ENCODE peak calls at places on chromosomes 5 and 9, in ten cellular contexts. One of them, this sample, is unnamed.

GRCh38 chr9:137156567-137157375 is 13.1 kb downstream of the LRRC26 start:
- DNase-seq in A549: peak
- DNase-seq in mesothelial cell of epicardium: no peak
- DNase-seq in foreskin fibroblast: peak
- DNase-seq in neural crest cell: no peak
- DNase-seq in endothelial cell: peak
- DNase-seq in WTC11: peak
- DNase-seq in right atrium auricular region: no peak
- DNase-seq in SK-N-SH: peak
- DNase-seq in BJ: no peak
- DNase-seq in this sample: no peak

GRCh38 chr5:76104027-76104426 is 20.8 kb downstream of the SV2C start:
- DNase-seq in endothelial cell: peak
- DNase-seq in WTC11: peak
- DNase-seq in right atrium auricular region: no peak
- DNase-seq in A549: no peak
- DNase-seq in SK-N-SH: no peak
- DNase-seq in mesothelial cell of epicardium: no peak
- DNase-seq in BJ: no peak
- DNase-seq in neural crest cell: peak
- DNase-seq in foreskin fibroblast: peak
- DNase-seq in this sample: peak

GRCh38 chr5:67648201-67648671 is 451.6 kb upstream of the CD180 start:
- DNase-seq in endothelial cell: no peak
- DNase-seq in mesothelial cell of epicardium: no peak
- DNase-seq in foreskin fibroblast: peak
- DNase-seq in BJ: peak
- DNase-seq in right atrium auricular region: peak
- DNase-seq in SK-N-SH: no peak
- DNase-seq in A549: no peak
- DNase-seq in WTC11: no peak
- DNase-seq in neural crest cell: no peak
- DNase-seq in this sample: no peak

GRCh38 chr5:107687404-107687803 is 16.7 kb upstream of the EFNA5 start:
- DNase-seq in A549: no peak
- DNase-seq in WTC11: no peak
- DNase-seq in mesothelial cell of epicardium: no peak
- DNase-seq in foreskin fibroblast: no peak
- DNase-seq in right atrium auricular region: no peak
- DNase-seq in endothelial cell: no peak
- DNase-seq in SK-N-SH: no peak
- DNase-seq in BJ: no peak
- DNase-seq in neural crest cell: no peak
- DNase-seq in this sample: no peak

GRCh38 chr5:7897014-7897600 is 28.2 kb downstream of the MTRR start:
- DNase-seq in A549: peak
- DNase-seq in WTC11: peak
- DNase-seq in neural crest cell: peak
- DNase-seq in right atrium auricular region: no peak
- DNase-seq in endothelial cell: peak
- DNase-seq in BJ: no peak
- DNase-seq in SK-N-SH: peak
- DNase-seq in foreskin fibroblast: peak
- DNase-seq in mesothelial cell of epicardium: no peak
- DNase-seq in this sample: no peak

GRCh38 chr5:31033295-31033694 is 160.2 kb upstream of the CDH6 start:
- DNase-seq in foreskin fibroblast: no peak
- DNase-seq in right atrium auricular region: no peak
- DNase-seq in endothelial cell: no peak
- DNase-seq in mesothelial cell of epicardium: no peak
- DNase-seq in BJ: no peak
- DNase-seq in SK-N-SH: no peak
- DNase-seq in neural crest cell: no peak
- DNase-seq in WTC11: no peak
- DNase-seq in A549: no peak
- DNase-seq in this sample: no peak

GRCh38 chr9:136526625-136527066 is 19.2 kb downstream of the NOTCH1 start:
- DNase-seq in A549: no peak
- DNase-seq in endothelial cell: no peak
- DNase-seq in foreskin fibroblast: no peak
- DNase-seq in SK-N-SH: no peak
- DNase-seq in neural crest cell: no peak
- DNase-seq in BJ: no peak
- DNase-seq in WTC11: no peak
- DNase-seq in mesothelial cell of epicardium: no peak
- DNase-seq in right atrium auricular region: no peak
- DNase-seq in this sample: no peak

GRCh38 chr9:137470785-137471184 is 11.7 kb upstream of the NSMF start:
- DNase-seq in SK-N-SH: no peak
- DNase-seq in endothelial cell: no peak
- DNase-seq in neural crest cell: no peak
- DNase-seq in mesothelial cell of epicardium: no peak
- DNase-seq in BJ: no peak
- DNase-seq in WTC11: no peak
- DNase-seq in A549: no peak
- DNase-seq in foreskin fibroblast: no peak
- DNase-seq in right atrium auricular region: no peak
- DNase-seq in this sample: no peak

GRCh38 chr5:151002681-151003502 is 17.5 kb upstream of the GPX3 start:
- DNase-seq in BJ: no peak
- DNase-seq in endothelial cell: no peak
- DNase-seq in WTC11: no peak
- DNase-seq in mesothelial cell of epicardium: no peak
- DNase-seq in right atrium auricular region: peak
- DNase-seq in SK-N-SH: no peak
- DNase-seq in neural crest cell: no peak
- DNase-seq in foreskin fibroblast: no peak
- DNase-seq in A549: no peak
- DNase-seq in this sample: no peak

GRCh38 chr5:9869616-9870288 is 239.6 kb upstream of the TAS2R1 start:
- DNase-seq in mesothelial cell of epicardium: no peak
- DNase-seq in endothelial cell: no peak
- DNase-seq in foreskin fibroblast: peak
- DNase-seq in right atrium auricular region: no peak
- DNase-seq in SK-N-SH: no peak
- DNase-seq in A549: no peak
- DNase-seq in WTC11: no peak
- DNase-seq in neural crest cell: no peak
- DNase-seq in BJ: peak
- DNase-seq in this sample: no peak

GRCh38 chr9:22423566-22423965 is 23.1 kb upstream of the DMRTA1 start:
- DNase-seq in neural crest cell: no peak
- DNase-seq in mesothelial cell of epicardium: no peak
- DNase-seq in BJ: no peak
- DNase-seq in foreskin fibroblast: no peak
- DNase-seq in right atrium auricular region: no peak
- DNase-seq in endothelial cell: no peak
- DNase-seq in A549: no peak
- DNase-seq in WTC11: no peak
- DNase-seq in SK-N-SH: no peak
- DNase-seq in this sample: no peak

GRCh38 chr5:180238631-180239030 is 29.6 kb upstream of the RASGEF1C start:
- DNase-seq in neural crest cell: no peak
- DNase-seq in right atrium auricular region: no peak
- DNase-seq in BJ: no peak
- DNase-seq in WTC11: no peak
- DNase-seq in endothelial cell: no peak
- DNase-seq in SK-N-SH: no peak
- DNase-seq in A549: no peak
- DNase-seq in foreskin fibroblast: no peak
- DNase-seq in mesothelial cell of epicardium: no peak
- DNase-seq in this sample: no peak

GRCh38 chr9:109166771-109167601 is at the start of gene FRRS1L:
- DNase-seq in BJ: no peak
- DNase-seq in foreskin fibroblast: peak
- DNase-seq in WTC11: peak
- DNase-seq in right atrium auricular region: no peak
- DNase-seq in neural crest cell: peak
- DNase-seq in mesothelial cell of epicardium: peak
- DNase-seq in endothelial cell: peak
- DNase-seq in SK-N-SH: peak
- DNase-seq in A549: no peak
- DNase-seq in this sample: peak

GRCh38 chr9:93308676-93309075 is 124.7 kb downstream of the WNK2 start:
- DNase-seq in endothelial cell: no peak
- DNase-seq in BJ: no peak
- DNase-seq in mesothelial cell of epicardium: no peak
- DNase-seq in neural crest cell: no peak
- DNase-seq in WTC11: no peak
- DNase-seq in foreskin fibroblast: no peak
- DNase-seq in SK-N-SH: no peak
- DNase-seq in right atrium auricular region: peak
- DNase-seq in A549: no peak
- DNase-seq in this sample: no peak

GRCh38 chr9:137025120-137025966 is 2.7 kb downstream of the ABCA2 start:
- DNase-seq in BJ: no peak
- DNase-seq in WTC11: no peak
- DNase-seq in endothelial cell: no peak
- DNase-seq in SK-N-SH: peak
- DNase-seq in right atrium auricular region: no peak
- DNase-seq in A549: no peak
- DNase-seq in mesothelial cell of epicardium: no peak
- DNase-seq in foreskin fibroblast: peak
- DNase-seq in neural crest cell: peak
- DNase-seq in this sample: no peak

GRCh38 chr9:26975728-26976707 is 19.8 kb downstream of the IFT74 start:
- DNase-seq in neural crest cell: peak
- DNase-seq in right atrium auricular region: no peak
- DNase-seq in WTC11: peak
- DNase-seq in endothelial cell: no peak
- DNase-seq in SK-N-SH: peak
- DNase-seq in BJ: no peak
- DNase-seq in foreskin fibroblast: peak
- DNase-seq in mesothelial cell of epicardium: no peak
- DNase-seq in A549: peak
- DNase-seq in this sample: no peak

GRCh38 chr9:134025606-134026541 is 593 bp downstream of the BRD3OS start:
- DNase-seq in endothelial cell: peak
- DNase-seq in neural crest cell: peak
- DNase-seq in foreskin fibroblast: peak
- DNase-seq in WTC11: peak
- DNase-seq in mesothelial cell of epicardium: no peak
- DNase-seq in BJ: no peak
- DNase-seq in SK-N-SH: peak
- DNase-seq in right atrium auricular region: no peak
- DNase-seq in A549: peak
- DNase-seq in this sample: peak
- TF ChIP-seq CTCF in endothelial cell: peak
- TF ChIP-seq CTCF in neural crest cell: peak
- TF ChIP-seq CTCF in foreskin fibroblast: peak
- TF ChIP-seq CTCF in WTC11: no peak
- TF ChIP-seq CTCF in mesothelial cell of epicardium: no peak
- TF ChIP-seq CTCF in BJ: peak
- TF ChIP-seq CTCF in SK-N-SH: peak
- TF ChIP-seq CTCF in right atrium auricular region: no peak
- TF ChIP-seq CTCF in A549: no peak
- TF ChIP-seq CTCF in this sample: peak

GRCh38 chr9:76458903-76459690 is at the start of gene GCNT1:
- DNase-seq in mesothelial cell of epicardium: peak
- DNase-seq in SK-N-SH: peak
- DNase-seq in neural crest cell: peak
- DNase-seq in BJ: peak
- DNase-seq in A549: peak
- DNase-seq in right atrium auricular region: peak
- DNase-seq in endothelial cell: peak
- DNase-seq in WTC11: peak
- DNase-seq in foreskin fibroblast: peak
- DNase-seq in this sample: peak
- TF ChIP-seq CTCF in mesothelial cell of epicardium: no peak
- TF ChIP-seq CTCF in SK-N-SH: peak
- TF ChIP-seq CTCF in neural crest cell: peak
- TF ChIP-seq CTCF in BJ: peak
- TF ChIP-seq CTCF in A549: peak
- TF ChIP-seq CTCF in right atrium auricular region: peak
- TF ChIP-seq CTCF in endothelial cell: no peak
- TF ChIP-seq CTCF in WTC11: no peak
- TF ChIP-seq CTCF in foreskin fibroblast: peak
- TF ChIP-seq CTCF in this sample: peak

DNA sequence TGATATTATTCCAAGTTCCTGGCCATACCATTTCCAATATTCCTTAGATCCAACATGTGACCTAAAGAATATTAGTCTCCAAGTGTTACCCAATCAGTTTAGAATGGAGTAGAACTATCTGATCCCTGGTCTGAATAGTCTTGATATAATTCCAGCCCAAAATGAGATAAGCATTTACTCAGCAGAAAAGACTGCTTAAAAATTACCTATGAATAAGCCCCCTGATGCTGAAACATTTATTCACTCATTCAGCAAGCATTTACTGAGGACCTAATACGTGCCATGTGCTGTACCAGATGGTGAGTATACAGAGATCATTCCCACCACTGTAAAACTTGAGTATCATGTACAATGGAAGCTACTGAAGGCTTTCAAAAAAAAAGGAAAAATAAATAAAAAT is 157.0 kb downstream of the FAM114A2 start:
- DNase-seq in A549: no peak
- DNase-seq in WTC11: no peak
- DNase-seq in endothelial cell: no peak
- DNase-seq in neural crest cell: no peak
- DNase-seq in right atrium auricular region: no peak
- DNase-seq in mesothelial cell of epicardium: no peak
- DNase-seq in SK-N-SH: no peak
- DNase-seq in foreskin fibroblast: no peak
- DNase-seq in BJ: no peak
- DNase-seq in this sample: no peak
- TF ChIP-seq CTCF in A549: no peak
- TF ChIP-seq CTCF in WTC11: no peak
- TF ChIP-seq CTCF in endothelial cell: no peak
- TF ChIP-seq CTCF in neural crest cell: no peak
- TF ChIP-seq CTCF in right atrium auricular region: no peak
- TF ChIP-seq CTCF in mesothelial cell of epicardium: no peak
- TF ChIP-seq CTCF in SK-N-SH: no peak
- TF ChIP-seq CTCF in foreskin fibroblast: no peak
- TF ChIP-seq CTCF in BJ: no peak
- TF ChIP-seq CTCF in this sample: no peak

GRCh38 chr5:164326219-164326618 is 820.8 kb downstream of the MAT2B start:
- DNase-seq in WTC11: no peak
- DNase-seq in neural crest cell: no peak
- DNase-seq in A549: peak
- DNase-seq in mesothelial cell of epicardium: no peak
- DNase-seq in endothelial cell: no peak
- DNase-seq in BJ: no peak
- DNase-seq in foreskin fibroblast: no peak
- DNase-seq in right atrium auricular region: no peak
- DNase-seq in SK-N-SH: no peak
- DNase-seq in this sample: no peak
- TF ChIP-seq CTCF in WTC11: peak
- TF ChIP-seq CTCF in neural crest cell: peak
- TF ChIP-seq CTCF in A549: no peak
- TF ChIP-seq CTCF in mesothelial cell of epicardium: peak
- TF ChIP-seq CTCF in endothelial cell: no peak
- TF ChIP-seq CTCF in BJ: no peak
- TF ChIP-seq CTCF in foreskin fibroblast: no peak
- TF ChIP-seq CTCF in right atrium auricular region: no peak
- TF ChIP-seq CTCF in SK-N-SH: peak
- TF ChIP-seq CTCF in this sample: no peak

GRCh38 chr9:129619787-129620668 is 873 bp downstream of the C9orf50 start:
- DNase-seq in A549: peak
- DNase-seq in WTC11: no peak
- DNase-seq in BJ: no peak
- DNase-seq in SK-N-SH: peak
- DNase-seq in mesothelial cell of epicardium: peak
- DNase-seq in foreskin fibroblast: peak
- DNase-seq in endothelial cell: no peak
- DNase-seq in neural crest cell: no peak
- DNase-seq in right atrium auricular region: no peak
- DNase-seq in this sample: peak
- TF ChIP-seq CTCF in A549: peak
- TF ChIP-seq CTCF in WTC11: no peak
- TF ChIP-seq CTCF in BJ: peak
- TF ChIP-seq CTCF in SK-N-SH: peak
- TF ChIP-seq CTCF in mesothelial cell of epicardium: no peak
- TF ChIP-seq CTCF in foreskin fibroblast: peak
- TF ChIP-seq CTCF in endothelial cell: no peak
- TF ChIP-seq CTCF in neural crest cell: peak
- TF ChIP-seq CTCF in right atrium auricular region: peak
- TF ChIP-seq CTCF in this sample: peak